ENCODE peak calls at places on chromosomes 7 and 10, in five cellular contexts. S is A549, Z is H1, Y is HepG2, R is K562. V is an unnamed sample.

GRCh38 chr10:57844387-57844998 is 423.2 kb downstream of the IPMK start:
- DNase-seq in S (no peak), Y (no peak), R (no peak), Z (no peak), V (no peak)

GRCh38 chr10:15141136-15142067 is 27.1 kb downstream of the NMT2 start:
- DNase-seq in Z (no peak), S (no peak), R (no peak), Y (peak), V (peak)

GRCh38 chr7:138099813-138100212 is 23.6 kb downstream of the AKR1D1 start:
- DNase-seq in Y (no peak), R (no peak), S (no peak), Z (no peak), V (no peak)

GRCh38 chr10:124453965-124454610 is 4.3 kb upstream of the NKX1-2 start:
- DNase-seq in S (no peak), Y (no peak), R (peak), Z (no peak), V (no peak)

GRCh38 chr10:17663450-17663849 is 19.5 kb downstream of the STAM start:
- DNase-seq in S (no peak), Z (no peak), Y (no peak), R (no peak), V (no peak)

GRCh38 chr7:1264345-1265280 is 31.9 kb downstream of the UNCX start:
- DNase-seq in Y (no peak), R (no peak), S (no peak), Z (no peak), V (no peak)

GRCh38 chr7:104126411-104126841 is 81.4 kb downstream of the ORC5 start:
- DNase-seq in Z (no peak), S (no peak), Y (no peak), R (no peak), V (no peak)

GRCh38 chr7:1666251-1666778 is 3.8 kb upstream of the ELFN1 start:
- DNase-seq in Y (no peak), Z (no peak), R (peak), S (peak), V (no peak)

GRCh38 chr10:87841215-87841614 is 22.1 kb downstream of the KLLN start:
- DNase-seq in S (no peak), R (no peak), Y (peak), Z (no peak), V (no peak)

GRCh38 chr7:44159824-44160630 is 18.9 kb upstream of the MYL7 start:
- DNase-seq in R (no peak), Z (no peak), Y (no peak), S (no peak), V (no peak)

DNA sequence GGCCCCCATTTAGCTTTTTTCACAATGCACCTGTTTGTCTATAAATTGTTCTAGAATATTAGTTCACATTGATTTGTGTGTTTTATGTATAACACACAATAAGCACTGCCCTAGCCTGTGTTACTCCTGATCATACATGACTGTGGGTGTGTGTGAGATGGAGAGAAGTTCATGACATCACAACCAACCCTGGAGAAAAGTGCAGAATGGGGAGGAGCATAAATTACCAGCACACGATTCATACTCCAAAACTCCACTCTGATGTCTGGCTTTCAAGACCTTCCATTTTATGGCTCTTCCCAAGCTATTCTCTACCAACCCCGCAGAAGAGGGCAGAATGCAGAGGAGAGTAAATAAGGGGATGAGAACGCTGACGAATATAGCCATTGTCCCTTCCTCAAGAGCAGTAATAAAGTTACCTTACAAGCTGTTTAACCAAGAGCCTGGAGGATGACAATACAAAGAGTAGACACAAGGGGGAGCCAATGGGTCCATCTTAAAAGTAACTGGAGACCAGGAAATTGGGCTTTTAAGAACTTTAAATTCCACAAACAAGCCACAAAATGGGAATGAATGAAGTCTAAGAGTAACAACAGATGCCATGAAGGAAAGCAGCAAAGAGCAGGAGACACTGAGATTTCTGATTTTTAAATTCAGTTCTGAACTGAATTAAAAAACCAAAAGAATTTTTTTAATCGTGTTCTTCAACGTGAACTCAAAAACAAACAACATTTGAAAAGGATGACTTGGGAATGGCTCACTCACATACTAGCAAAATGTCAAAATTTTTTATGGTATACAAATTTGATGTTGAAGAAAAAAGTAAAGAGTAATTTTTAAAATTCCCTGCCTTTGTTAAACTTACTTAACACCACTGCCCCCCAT is 159.6 kb downstream of the PARD3 start:
- DNase-seq in Y (peak), Z (peak), R (peak), S (peak), V (no peak)
- TF ChIP-seq HDAC2 in Y (no peak), Z (no peak), R (no peak), S (no peak), V (no peak)

DNA sequence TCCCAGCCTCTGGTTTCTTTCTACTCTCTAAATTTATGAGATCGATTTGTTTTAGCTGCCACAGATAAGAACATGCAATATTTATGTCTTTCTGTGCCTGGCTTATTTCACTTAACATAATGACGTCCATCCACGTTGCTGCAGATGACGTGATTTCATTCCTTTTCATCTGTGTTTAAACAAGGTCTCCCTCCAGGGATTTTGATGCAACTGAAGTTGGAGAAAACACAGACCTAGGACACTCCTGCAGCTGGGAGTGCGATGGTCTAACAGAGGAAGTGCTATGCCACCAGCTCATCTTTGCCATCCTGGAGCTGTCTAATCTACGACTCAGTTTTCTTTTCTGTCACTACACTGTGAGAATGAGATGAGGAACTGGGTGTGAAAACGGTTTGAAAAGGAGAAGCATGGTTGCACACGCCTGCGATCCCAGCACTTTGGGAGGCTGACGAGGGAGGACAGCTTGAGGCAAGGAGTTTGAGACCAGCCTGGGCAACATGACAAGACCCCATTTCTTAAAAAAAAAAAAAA is 1.5 kb upstream of the KCTD7 start:
- DNase-seq in Y (no peak), Z (no peak), R (no peak), S (no peak), V (no peak)
- TF ChIP-seq HDAC2 in Y (no peak), Z (no peak), R (no peak), S (no peak), V (no peak)

GRCh38 chr10:3668961-3669330 is 116.1 kb downstream of the KLF6 start:
- DNase-seq in Y (no peak), Z (no peak), R (no peak), S (no peak), V (no peak)
- TF ChIP-seq HDAC2 in Y (no peak), Z (no peak), R (no peak), S (no peak), V (no peak)

GRCh38 chr10:194281-194680 is 59.0 kb downstream of the ZMYND11 start:
- DNase-seq in S (no peak), Y (no peak), R (no peak), Z (no peak), V (no peak)

GRCh38 chr10:186911-187310 is 51.7 kb downstream of the ZMYND11 start:
- DNase-seq in R (no peak), Z (no peak), Y (no peak), S (no peak), V (no peak)

GRCh38 chr10:188546-188945 is 53.3 kb downstream of the ZMYND11 start:
- DNase-seq in Y (no peak), S (no peak), Z (no peak), R (no peak), V (no peak)

GRCh38 chr10:190216-190615 is 55.0 kb downstream of the ZMYND11 start:
- DNase-seq in Z (no peak), Y (no peak), S (no peak), R (no peak), V (no peak)

DNA sequence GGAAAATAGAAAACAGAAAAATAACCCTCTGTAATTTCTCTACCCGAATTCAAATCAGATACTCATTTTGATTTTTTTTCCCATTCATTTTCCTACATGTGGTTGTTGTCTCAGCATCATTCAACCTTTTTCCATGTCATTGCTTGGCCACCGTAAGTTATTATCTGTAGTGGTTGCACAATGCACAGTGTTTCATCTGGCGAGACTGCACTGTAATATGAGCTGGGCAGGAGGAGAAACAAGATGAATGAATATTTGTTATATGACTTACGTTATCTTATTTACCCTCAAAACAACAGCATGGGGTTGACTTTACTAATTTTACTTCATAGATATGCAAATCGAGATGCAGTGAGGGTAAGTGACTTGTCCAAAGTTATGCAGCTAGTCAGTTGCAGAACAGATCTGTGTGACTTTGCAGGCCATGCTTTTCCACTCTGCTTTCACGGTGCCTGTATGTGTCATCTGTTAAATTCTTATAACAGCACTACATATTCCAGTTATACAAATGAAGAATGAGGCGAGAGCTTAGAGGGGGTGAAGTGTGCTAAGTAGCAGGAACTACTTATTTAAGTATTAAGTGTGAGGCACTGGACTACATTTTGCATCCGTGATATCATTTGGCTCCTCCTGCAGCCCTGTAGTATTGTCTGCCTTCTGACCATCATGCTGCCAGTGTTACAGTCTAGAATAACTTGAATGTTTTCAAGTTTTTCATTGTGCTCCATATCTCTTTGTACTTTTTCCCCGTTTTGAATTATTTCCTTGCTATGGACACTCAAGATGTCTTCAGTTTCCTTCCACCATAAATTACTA is 56.7 kb downstream of the ZMYND11 start:
- DNase-seq in Z (no peak), Y (peak), S (no peak), R (no peak), V (no peak)
- TF ChIP-seq HDAC2 in Z (no peak), Y (no peak), S (no peak), R (no peak), V (no peak)

DNA sequence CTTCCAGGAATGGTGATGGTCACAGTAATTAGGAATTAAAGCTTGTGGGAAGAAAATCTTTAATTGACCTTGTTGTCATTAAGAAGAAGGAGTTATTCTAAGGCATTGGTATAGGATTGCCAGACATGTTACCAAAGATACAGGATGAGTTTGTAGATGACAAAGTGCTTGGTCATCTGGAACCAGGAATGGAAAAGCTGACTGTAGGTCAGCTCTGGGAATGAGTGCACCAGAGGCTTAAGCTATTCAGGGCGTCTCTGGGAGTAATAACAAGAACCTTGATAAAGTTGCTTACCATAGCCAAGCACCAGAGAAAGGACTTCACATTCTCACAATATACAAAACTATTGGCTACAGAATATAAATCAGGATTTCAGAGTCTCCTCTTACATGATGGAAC is 89.0 kb downstream of the PHTF2 start:
- DNase-seq in Y (no peak), R (no peak), S (no peak), Z (no peak), V (no peak)
- TF ChIP-seq HDAC2 in Y (no peak), R (no peak), S (no peak), Z (no peak), V (no peak)

GRCh38 chr7:152086513-152086912 is 61.0 kb downstream of the GALNT11 start:
- DNase-seq in Y (no peak), S (no peak), R (no peak), Z (no peak), V (no peak)
- TF ChIP-seq HDAC2 in Y (no peak), S (no peak), R (no peak), Z (no peak), V (no peak)

GRCh38 chr10:3173173-3173878 is 744 bp upstream of the PITRM1 start:
- DNase-seq in Y (no peak), R (peak), S (peak), Z (peak), V (no peak)
- TF ChIP-seq HDAC2 in Y (no peak), R (no peak), S (no peak), Z (no peak), V (no peak)